ENCODE peak calls at places on chromosome 12, in five cellular contexts. One of them, this sample, is unnamed.

GRCh38 chr12:77001181-77001758 is 64.1 kb downstream of the E2F7 start:
- DNase-seq in Peyer's patch: no peak
- DNase-seq in lung microvascular endothelial cell: no peak
- DNase-seq in NCI-H345: peak
- DNase-seq in adipocyte: no peak
- DNase-seq in this sample: no peak

GRCh38 chr12:26195641-26196423 is 459 bp downstream of the SSPN start:
- DNase-seq in lung microvascular endothelial cell: peak
- DNase-seq in NCI-H345: peak
- DNase-seq in adipocyte: peak
- DNase-seq in Peyer's patch: peak
- DNase-seq in this sample: no peak

GRCh38 chr12:19515179-19515578 is 75.9 kb downstream of the AEBP2 start:
- DNase-seq in adipocyte: no peak
- DNase-seq in Peyer's patch: no peak
- DNase-seq in lung microvascular endothelial cell: no peak
- DNase-seq in NCI-H345: no peak
- DNase-seq in this sample: no peak

GRCh38 chr12:98743362-98743953 is 98.4 kb downstream of the APAF1 start:
- DNase-seq in Peyer's patch: no peak
- DNase-seq in adipocyte: no peak
- DNase-seq in lung microvascular endothelial cell: peak
- DNase-seq in NCI-H345: no peak
- DNase-seq in this sample: no peak

GRCh38 chr12:103495783-103496456 is at the start of gene C12orf42:
- DNase-seq in adipocyte: peak
- DNase-seq in NCI-H345: peak
- DNase-seq in lung microvascular endothelial cell: peak
- DNase-seq in Peyer's patch: peak
- DNase-seq in this sample: no peak

GRCh38 chr12:29593001-29593400 is 95.5 kb upstream of the OVCH1 start:
- DNase-seq in adipocyte: no peak
- DNase-seq in lung microvascular endothelial cell: no peak
- DNase-seq in NCI-H345: no peak
- DNase-seq in Peyer's patch: no peak
- DNase-seq in this sample: no peak

GRCh38 chr12:152440-152839 is 61.5 kb downstream of the SLC6A12 start:
- DNase-seq in Peyer's patch: peak
- DNase-seq in adipocyte: peak
- DNase-seq in lung microvascular endothelial cell: no peak
- DNase-seq in NCI-H345: no peak
- DNase-seq in this sample: no peak

GRCh38 chr12:21717756-21718155 is 56.8 kb downstream of the KCNJ8 start:
- DNase-seq in Peyer's patch: no peak
- DNase-seq in NCI-H345: no peak
- DNase-seq in lung microvascular endothelial cell: peak
- DNase-seq in adipocyte: no peak
- DNase-seq in this sample: no peak

GRCh38 chr12:96495841-96496545 is 6.6 kb downstream of the CFAP54 start:
- DNase-seq in NCI-H345: no peak
- DNase-seq in lung microvascular endothelial cell: peak
- DNase-seq in adipocyte: no peak
- DNase-seq in Peyer's patch: no peak
- DNase-seq in this sample: no peak

GRCh38 chr12:49058366-49059062 is 2.1 kb downstream of the KMT2D start:
- DNase-seq in lung microvascular endothelial cell: no peak
- DNase-seq in adipocyte: peak
- DNase-seq in Peyer's patch: no peak
- DNase-seq in NCI-H345: no peak
- DNase-seq in this sample: no peak

GRCh38 chr12:56461235-56462159 is 6.9 kb upstream of the SPRYD4 start:
- DNase-seq in NCI-H345: no peak
- DNase-seq in lung microvascular endothelial cell: no peak
- DNase-seq in adipocyte: peak
- DNase-seq in Peyer's patch: no peak
- DNase-seq in this sample: no peak

GRCh38 chr12:102022286-102022685 is 39.5 kb downstream of the WASHC3 start:
- DNase-seq in adipocyte: no peak
- DNase-seq in NCI-H345: no peak
- DNase-seq in lung microvascular endothelial cell: no peak
- DNase-seq in Peyer's patch: no peak
- DNase-seq in this sample: no peak

GRCh38 chr12:9673404-9674225 is 4.1 kb downstream of the CLEC2D start:
- DNase-seq in NCI-H345: no peak
- DNase-seq in lung microvascular endothelial cell: peak
- DNase-seq in adipocyte: peak
- DNase-seq in Peyer's patch: peak
- DNase-seq in this sample: no peak

GRCh38 chr12:13630354-13630753 is 351.0 kb downstream of the GRIN2B start:
- DNase-seq in lung microvascular endothelial cell: no peak
- DNase-seq in NCI-H345: no peak
- DNase-seq in Peyer's patch: no peak
- DNase-seq in adipocyte: no peak
- DNase-seq in this sample: no peak

GRCh38 chr12:5633102-5633501 is 201.2 kb downstream of the NTF3 start:
- DNase-seq in NCI-H345: no peak
- DNase-seq in Peyer's patch: no peak
- DNase-seq in lung microvascular endothelial cell: no peak
- DNase-seq in adipocyte: no peak
- DNase-seq in this sample: no peak

GRCh38 chr12:90098132-90098779 is 389.6 kb upstream of the ATP2B1 start:
- DNase-seq in Peyer's patch: no peak
- DNase-seq in NCI-H345: no peak
- DNase-seq in lung microvascular endothelial cell: no peak
- DNase-seq in adipocyte: peak
- DNase-seq in this sample: no peak

GRCh38 chr12:119592232-119592631 is 1.3 kb upstream of the TMEM233 start:
- DNase-seq in adipocyte: no peak
- DNase-seq in NCI-H345: no peak
- DNase-seq in Peyer's patch: no peak
- DNase-seq in lung microvascular endothelial cell: peak
- DNase-seq in this sample: no peak

GRCh38 chr12:40336573-40337199 is 111.9 kb downstream of the LRRK2 start:
- DNase-seq in Peyer's patch: no peak
- DNase-seq in lung microvascular endothelial cell: peak
- DNase-seq in NCI-H345: peak
- DNase-seq in adipocyte: peak
- DNase-seq in this sample: no peak

GRCh38 chr12:27865421-27865820 is 85.4 kb upstream of the MANSC4 start:
- DNase-seq in NCI-H345: no peak
- DNase-seq in Peyer's patch: no peak
- DNase-seq in lung microvascular endothelial cell: no peak
- DNase-seq in adipocyte: peak
- DNase-seq in this sample: no peak

GRCh38 chr12:34219046-34219770 is 196.9 kb downstream of the ALG10 start:
- DNase-seq in NCI-H345: peak
- DNase-seq in adipocyte: no peak
- DNase-seq in lung microvascular endothelial cell: no peak
- DNase-seq in Peyer's patch: no peak
- DNase-seq in this sample: no peak

GRCh38 chr12:127273621-127274020 is 993.3 kb upstream of the TMEM132C start:
- DNase-seq in lung microvascular endothelial cell: no peak
- DNase-seq in NCI-H345: no peak
- DNase-seq in adipocyte: peak
- DNase-seq in Peyer's patch: no peak
- DNase-seq in this sample: no peak

GRCh38 chr12:107126688-107127481 is 33.5 kb upstream of the CRY1 start:
- DNase-seq in lung microvascular endothelial cell: peak
- DNase-seq in adipocyte: peak
- DNase-seq in Peyer's patch: no peak
- DNase-seq in NCI-H345: peak
- DNase-seq in this sample: no peak

GRCh38 chr12:114342651-114343050 is 63.3 kb downstream of the TBX5 start:
- DNase-seq in lung microvascular endothelial cell: no peak
- DNase-seq in NCI-H345: no peak
- DNase-seq in Peyer's patch: no peak
- DNase-seq in adipocyte: no peak
- DNase-seq in this sample: no peak

GRCh38 chr12:89320735-89321134 is 31.6 kb downstream of the DUSP6 start:
- DNase-seq in lung microvascular endothelial cell: no peak
- DNase-seq in NCI-H345: no peak
- DNase-seq in Peyer's patch: no peak
- DNase-seq in adipocyte: no peak
- DNase-seq in this sample: no peak

GRCh38 chr12:108854055-108854452 is 3.3 kb downstream of the SSH1 start:
- DNase-seq in adipocyte: peak
- DNase-seq in Peyer's patch: no peak
- DNase-seq in lung microvascular endothelial cell: peak
- DNase-seq in NCI-H345: no peak
- DNase-seq in this sample: no peak

GRCh38 chr12:128551266-128552025 is 272.3 kb downstream of the SLC15A4 start:
- DNase-seq in Peyer's patch: no peak
- DNase-seq in lung microvascular endothelial cell: no peak
- DNase-seq in NCI-H345: peak
- DNase-seq in adipocyte: no peak
- DNase-seq in this sample: no peak